ENCODE peak calls at places on chromosomes 6 and 20, in four cellular contexts. N is fibroblast of lung, Q is uterus, I is GM12878. G is an unnamed sample.

GRCh38 chr6:122839477-122839876 is 50.4 kb downstream of the SMPDL3A start:
- DNase-seq in I (no peak), Q (peak; percentile 56), N (peak; percentile 31), G (peak; percentile 12)

GRCh38 chr6:54913211-54913610 is 66.6 kb downstream of the FAM83B start:
- DNase-seq in N (no peak), I (no peak), Q (no peak), G (no peak)

GRCh38 chr6:121691126-121691540 is 255.7 kb downstream of the GJA1 start:
- DNase-seq in I (no peak), N (peak; percentile 77), Q (no peak), G (no peak)

GRCh38 chr6:71482742-71483141 is 194.1 kb downstream of the OGFRL1 start:
- DNase-seq in Q (no peak), N (no peak), I (no peak), G (no peak)

GRCh38 chr6:114827135-114827534 is 484.3 kb upstream of the HS3ST5 start:
- DNase-seq in N (no peak), I (no peak), Q (no peak), G (no peak)

GRCh38 chr6:164014716-164015484 is 600.4 kb downstream of the QKI start:
- DNase-seq in N (no peak), Q (no peak), I (no peak), G (no peak)

GRCh38 chr20:61442075-61442670 is 190.1 kb downstream of the CDH4 start:
- DNase-seq in I (no peak), Q (no peak), N (peak; percentile 33), G (no peak)

GRCh38 chr20:63487116-63487764 is 11.6 kb downstream of the EEF1A2 start:
- DNase-seq in I (no peak), Q (no peak), N (no peak), G (no peak)

GRCh38 chr20:31542201-31542842 is 28.1 kb downstream of the HM13 start:
- DNase-seq in Q (no peak), N (peak; percentile 34), I (no peak), G (no peak)

GRCh38 chr6:107740496-107741190 is 83.5 kb downstream of the SCML4 start:
- DNase-seq in Q (no peak), I (no peak), N (no peak), G (peak; percentile 18)

GRCh38 chr6:152948150-152948768 is 34.6 kb downstream of the FBXO5 start:
- DNase-seq in Q (no peak), N (peak; percentile 37), I (no peak), G (no peak)

GRCh38 chr6:152952045-152952444 is 30.8 kb downstream of the FBXO5 start:
- DNase-seq in N (peak; percentile 66), I (no peak), Q (no peak), G (no peak)

GRCh38 chr6:152952866-152953509 is 29.9 kb downstream of the FBXO5 start:
- DNase-seq in I (no peak), N (peak; percentile 35), Q (no peak), G (no peak)

GRCh38 chr6:152946484-152946883 is 36.4 kb downstream of the FBXO5 start:
- DNase-seq in Q (no peak), I (no peak), N (no peak), G (no peak)

DNA sequence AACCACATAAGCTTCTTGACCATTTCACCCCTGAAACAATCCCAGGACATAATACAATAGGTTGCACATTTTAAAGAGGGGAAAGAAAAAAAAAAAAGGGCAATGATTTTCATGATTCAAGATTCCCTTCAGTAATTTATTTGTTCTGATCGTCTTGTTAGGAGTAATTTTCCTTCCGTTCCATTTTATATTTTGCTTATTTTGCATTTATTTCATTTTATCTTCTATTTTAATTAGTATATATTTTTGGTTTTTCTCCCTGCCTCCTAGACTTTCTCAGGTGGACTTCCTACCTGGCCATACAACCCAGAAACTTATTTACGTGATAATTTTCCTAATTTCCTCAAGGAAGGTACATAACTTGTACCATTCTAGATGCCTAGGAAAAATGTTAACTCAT is 32.6 kb downstream of the FBXO5 start:
- DNase-seq in I (no peak), N (no peak), Q (no peak), G (no peak)
- H3K4me3 ChIP-seq in I (no peak overlapping the region), N (no peak overlapping the region), Q (no peak overlapping the region), G (no peak overlapping the region)

DNA sequence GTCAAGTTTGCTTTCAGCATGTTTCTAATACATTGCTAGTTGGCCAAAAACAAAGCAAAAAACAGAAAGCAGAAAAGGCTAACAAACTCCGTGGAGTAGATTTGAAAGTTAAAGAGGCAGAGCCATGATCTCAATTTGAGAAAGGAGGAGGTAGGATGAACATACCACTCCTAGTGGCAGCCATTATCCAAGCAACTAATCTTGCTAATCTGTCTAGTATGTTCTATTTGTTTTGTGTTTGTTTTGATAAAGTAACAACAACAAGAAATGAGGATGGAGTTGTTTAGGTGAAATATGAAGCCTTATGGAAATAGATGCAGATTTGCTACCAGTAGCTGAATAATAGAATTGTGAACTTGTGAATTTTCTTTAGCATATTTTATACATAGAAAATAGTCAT is 295.5 kb upstream of the PRDM1 start:
- DNase-seq in N (no peak), Q (no peak), I (no peak), G (no peak)
- TF ChIP-seq CTCF in N (peak; percentile 15), Q (no peak), I (no peak), G (no peak)

GRCh38 chr6:134426623-134427022 is 108.7 kb upstream of the SGK1 start:
- DNase-seq in I (no peak), Q (no peak), N (no peak), G (no peak)

GRCh38 chr6:134429861-134430380 is 112.0 kb upstream of the SGK1 start:
- DNase-seq in I (no peak), N (no peak), Q (no peak), G (no peak)

GRCh38 chr6:134424795-134425163 is 106.9 kb upstream of the SGK1 start:
- DNase-seq in I (no peak), Q (no peak), N (no peak), G (no peak)

GRCh38 chr6:134425521-134426316 is 107.8 kb upstream of the SGK1 start:
- DNase-seq in N (no peak), Q (no peak), I (no peak), G (no peak)

DNA sequence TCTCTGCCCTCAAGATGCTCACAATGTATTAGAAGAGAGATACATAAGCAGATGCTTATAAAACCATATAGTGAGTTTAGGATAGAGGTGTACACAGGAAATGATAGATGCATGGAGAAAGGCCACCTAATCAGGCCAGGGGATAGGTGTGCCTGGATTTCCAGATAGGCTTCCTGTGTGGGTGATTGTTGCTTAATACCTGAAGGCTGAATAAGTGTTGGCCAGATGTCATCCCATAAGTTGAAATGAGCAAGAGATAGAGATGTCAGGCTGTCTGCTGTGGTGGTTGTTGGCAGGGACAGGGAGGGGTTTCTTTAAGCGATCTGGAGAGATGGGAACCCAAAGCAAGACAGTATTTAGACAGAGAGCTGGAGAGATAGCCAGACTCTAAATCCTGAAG is 109.8 kb upstream of the SGK1 start:
- DNase-seq in I (no peak), Q (no peak), N (no peak), G (no peak)
- H3K36me3 ChIP-seq in I (no peaks in the 10 kb centered on the region), Q (no peaks in the 10 kb centered on the region), N (no peaks in the 10 kb centered on the region), G (no peaks in the 10 kb centered on the region)

GRCh38 chr6:112253842-112254816 is at the start of gene LAMA4:
- DNase-seq in I (no peak), N (peak; percentile 87), Q (peak; percentile 68), G (peak; percentile 10)
- H3K4me3 ChIP-seq in I (no peak within 1 kb of the TSS), N (peak within 1 kb of the TSS; percentile 95), Q (peak within 1 kb of the TSS; percentile 84), G (peak within 1 kb of the TSS; percentile 3)

GRCh38 chr20:50814438-50815161 is 19.7 kb downstream of the BCAS4 start:
- DNase-seq in Q (no peak), I (no peak), N (no peak), G (no peak)

GRCh38 chr20:50810842-50811241 is 16.0 kb downstream of the BCAS4 start:
- DNase-seq in Q (no peak), I (no peak), N (no peak), G (peak; percentile 70)

GRCh38 chr20:50813101-50813643 is 18.3 kb downstream of the BCAS4 start:
- DNase-seq in Q (no peak), N (no peak), I (no peak), G (no peak)

GRCh38 chr20:50815162-50815989 is 20.5 kb downstream of the BCAS4 start:
- DNase-seq in Q (no peak), N (peak; percentile 81), I (peak; percentile 65), G (no peak)

GRCh38 chr20:50813801-50814200 is 18.9 kb downstream of the BCAS4 start:
- DNase-seq in N (no peak), Q (no peak), I (no peak), G (no peak)
- TF ChIP-seq CTCF in N (no peak), Q (no peak), I (no peak), G (no peak)

GRCh38 chr6:25774120-25774730 is 19.7 kb downstream of the SLC17A4 start:
- DNase-seq in Q (no peak), N (no peak), I (no peak), G (no peak)
- H3K36me3 ChIP-seq in Q (no peaks in the 10 kb centered on the region), N (no peaks in the 10 kb centered on the region), I (no peaks in the 10 kb centered on the region), G (no peaks in the 10 kb centered on the region)

DNA sequence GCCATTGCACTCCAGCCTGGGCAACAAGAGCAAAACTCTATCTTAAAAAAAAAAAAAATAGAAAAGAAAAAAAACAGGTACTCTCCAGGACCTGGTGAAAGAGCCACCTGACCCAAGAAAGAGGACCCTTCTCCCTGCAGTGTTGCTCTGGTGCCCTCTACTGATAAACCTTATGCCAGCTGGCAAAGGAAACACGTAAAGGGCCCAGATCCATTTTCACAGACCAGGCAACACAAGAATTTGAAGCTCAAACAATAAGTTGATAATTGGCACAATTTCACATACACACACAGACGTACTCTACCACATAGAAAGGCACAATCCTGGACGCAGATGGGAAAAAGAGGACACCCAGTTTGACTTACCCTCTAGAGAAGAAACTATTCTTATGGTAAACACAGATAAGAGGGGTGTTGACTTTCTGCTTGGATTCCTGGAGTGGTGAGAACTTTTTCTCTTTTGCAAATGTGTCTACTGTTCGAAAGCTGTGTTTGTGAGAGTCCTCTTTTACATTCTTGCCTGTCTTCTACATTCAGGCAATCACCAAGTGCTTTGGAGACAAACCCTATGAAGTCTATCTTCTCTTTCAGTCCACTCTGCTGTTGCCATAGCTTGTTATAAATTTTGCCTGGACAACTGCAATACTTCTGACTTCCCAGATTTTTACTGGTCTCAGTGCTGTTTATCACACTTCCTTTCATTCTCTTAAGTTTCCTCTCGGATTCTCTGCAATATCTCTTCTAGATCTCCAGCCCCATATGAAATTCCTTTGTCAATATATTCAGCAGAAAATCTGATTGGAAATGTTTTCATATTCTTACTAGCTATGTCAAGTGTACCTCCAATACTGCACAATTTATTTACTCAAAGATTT is 6.4 kb upstream of the SNRPB start:
- DNase-seq in N (no peak), Q (no peak), I (no peak), G (no peak)
- H3K4me3 ChIP-seq in N (no peak overlapping the region), Q (no peak overlapping the region), I (no peak overlapping the region), G (no peak overlapping the region)

DNA sequence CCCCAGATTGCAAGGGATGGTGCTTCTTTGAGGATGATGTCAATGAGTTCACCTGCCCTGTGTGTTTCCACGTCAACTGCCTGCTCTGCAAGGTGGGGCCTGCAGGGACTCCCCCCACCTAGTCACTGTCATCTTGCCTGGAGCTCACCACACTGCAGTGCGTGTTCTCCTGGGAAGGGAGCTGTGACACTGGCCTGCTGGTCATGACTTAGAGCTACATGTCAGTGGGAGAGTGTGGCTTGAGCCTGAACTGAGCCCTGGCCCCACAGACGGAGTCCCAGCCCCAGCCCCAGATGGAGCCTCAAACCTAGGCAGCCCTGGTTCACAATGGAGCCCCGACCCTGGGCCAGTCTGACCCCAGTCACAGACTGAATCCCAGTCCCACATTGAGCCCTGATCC is 19.3 kb downstream of the RBCK1 start:
- DNase-seq in Q (no peak), I (no peak), N (no peak), G (no peak)
- TF ChIP-seq CTCF in Q (no peak), I (no peak), N (no peak), G (no peak)